ENCODE peak calls at places on chromosomes 3 and 15, in eight cellular contexts. R is fibroblast of the aortic adventitia; S is NCI-H82; E is astrocyte of the spinal cord; X is NAMALWA; D is SK-MEL-5; U is stimulated activated CD4-positive, alpha-beta T cell treated with anti-CD3 and anti-CD28 coated beads, Interleukin-4, amount 100 ng/mL, for 1 hour; V is EH. K is an unnamed sample.

GRCh38 chr3:32602206-32602605 is 31.5 kb upstream of the DYNC1LI1 start:
- DNase-seq in R (no peak), S (no peak), E (no peak), X (no peak), D (no peak), U (no peak), V (no peak), K (no peak)

GRCh38 chr3:101676765-101677435 is at the start of gene ZBTB11:
- DNase-seq in R (peak), S (no peak), E (peak), X (peak), D (peak), U (peak), V (peak), K (peak)

GRCh38 chr3:38577089-38578080 is 72.1 kb downstream of the SCN5A start:
- DNase-seq in R (no peak), S (no peak), E (no peak), X (no peak), D (no peak), U (no peak), V (no peak), K (no peak)

GRCh38 chr15:51907136-51907862 is 64.3 kb downstream of the LEO1 start:
- DNase-seq in R (no peak), S (no peak), E (peak), X (no peak), D (no peak), U (no peak), V (peak), K (peak)

GRCh38 chr3:58492385-58492970 is 582 bp downstream of the KCTD6 start:
- DNase-seq in R (no peak), S (peak), E (no peak), X (peak), D (no peak), U (peak), V (peak), K (no peak)

GRCh38 chr3:37291275-37291700 is 116.9 kb upstream of the LRRFIP2 start:
- DNase-seq in R (peak), S (no peak), E (peak), X (no peak), D (peak), U (no peak), V (peak), K (no peak)

GRCh38 chr15:100113351-100114075 is 228.3 kb downstream of the ADAMTS17 start:
- DNase-seq in R (no peak), S (no peak), E (no peak), X (no peak), D (no peak), U (no peak), V (no peak), K (no peak)

GRCh38 chr3:12774619-12775018 is 15.6 kb upstream of the TMEM40 start:
- DNase-seq in R (no peak), S (no peak), E (no peak), X (no peak), D (no peak), U (no peak), V (no peak), K (no peak)

GRCh38 chr15:68173119-68173518 is 32.0 kb downstream of the CALML4 start:
- DNase-seq in R (no peak), S (no peak), E (no peak), X (no peak), D (no peak), U (no peak), V (no peak), K (no peak)

GRCh38 chr3:134471521-134472193 is 14.1 kb downstream of the ANAPC13 start:
- DNase-seq in R (peak), S (peak), E (peak), X (no peak), D (no peak), U (no peak), V (peak), K (no peak)

GRCh38 chr15:64422697-64423096 is 35.1 kb downstream of the TRIP4 start:
- DNase-seq in R (no peak), S (no peak), E (no peak), X (no peak), D (no peak), U (no peak), V (no peak), K (no peak)

GRCh38 chr3:123039178-123039577 is 11.6 kb upstream of the SEMA5B start:
- DNase-seq in R (no peak), S (no peak), E (no peak), X (no peak), D (no peak), U (no peak), V (no peak), K (peak)

GRCh38 chr3:52792961-52793695 is 1.5 kb upstream of the ITIH3 start:
- DNase-seq in R (peak), S (peak), E (no peak), X (no peak), D (no peak), U (no peak), V (peak), K (no peak)

GRCh38 chr3:159911011-159911663 is 77.5 kb upstream of the IL12A start:
- DNase-seq in R (no peak), S (no peak), E (no peak), X (peak), D (peak), U (no peak), V (no peak), K (no peak)

GRCh38 chr3:31522152-31522551 is 10.6 kb upstream of the STT3B start:
- DNase-seq in R (no peak), S (no peak), E (no peak), X (peak), D (no peak), U (no peak), V (no peak), K (no peak)

GRCh38 chr15:60299452-60300047 is 98.2 kb downstream of the ANXA2 start:
- DNase-seq in R (no peak), S (peak), E (peak), X (no peak), D (peak), U (no peak), V (peak), K (no peak)

GRCh38 chr15:78934063-78935023 is 10.5 kb downstream of the CTSH start:
- DNase-seq in R (peak), S (no peak), E (peak), X (no peak), D (no peak), U (no peak), V (peak), K (peak)

GRCh38 chr15:47398594-47398993 is 318.7 kb upstream of the SEMA6D start:
- DNase-seq in R (no peak), S (no peak), E (no peak), X (no peak), D (peak), U (no peak), V (no peak), K (no peak)

GRCh38 chr3:13512451-13512850 is 32.3 kb downstream of the HDAC11 start:
- DNase-seq in R (no peak), S (no peak), E (no peak), X (no peak), D (no peak), U (no peak), V (no peak), K (peak)

GRCh38 chr15:81133782-81134461 is at the start of gene CFAP161:
- DNase-seq in R (peak), S (peak), E (peak), X (no peak), D (peak), U (peak), V (peak), K (peak)

GRCh38 chr15:70787001-70787400 is 23.6 kb upstream of the UACA start:
- DNase-seq in R (no peak), S (no peak), E (no peak), X (no peak), D (no peak), U (no peak), V (no peak), K (no peak)

GRCh38 chr15:35181538-35181937 is 96.4 kb upstream of the NANOGP8 start:
- DNase-seq in R (peak), S (no peak), E (peak), X (no peak), D (no peak), U (no peak), V (peak), K (no peak)

GRCh38 chr15:100725121-100726069 is 123.0 kb downstream of the ASB7 start:
- DNase-seq in R (peak), S (no peak), E (peak), X (no peak), D (no peak), U (no peak), V (peak), K (no peak)

GRCh38 chr15:33096134-33096533 is 98.4 kb downstream of the FMN1 start:
- DNase-seq in R (no peak), S (no peak), E (no peak), X (no peak), D (no peak), U (no peak), V (no peak), K (no peak)

K was measured in right lobe of liver.